ENCODE peak calls at places on chromosomes 4 and X, in four cellular contexts. C is GM12878, M is K562, W is HepG2. P is an unnamed sample.

GRCh38 chrX:46317158-46317557 is 228.1 kb downstream of the ZNF674 start:
- DNase-seq in C (no peak), M (no peak), W (no peak), P (no peak)

GRCh38 chrX:14027511-14028019 is 2.1 kb downstream of the GEMIN8 start:
- DNase-seq in C (peak), M (no peak), W (peak), P (no peak)

GRCh38 chr4:54282837-54283236 is 53.7 kb downstream of the PDGFRA start:
- DNase-seq in C (no peak), M (no peak), W (no peak), P (no peak)

GRCh38 chrX:109312757-109313156 is 169.1 kb downstream of the GUCY2F start:
- DNase-seq in C (no peak), M (no peak), W (no peak), P (no peak)

GRCh38 chr4:126630171-126630570 is 1002.6 kb upstream of the INTU start:
- DNase-seq in C (no peak), M (no peak), W (no peak), P (no peak)

GRCh38 chr4:122577808-122578781 is 42.8 kb downstream of the IL21 start:
- DNase-seq in C (no peak), M (peak), W (peak), P (no peak)

GRCh38 chr4:97912151-97912550 is 231.1 kb downstream of the STPG2 start:
- DNase-seq in C (no peak), M (no peak), W (no peak), P (no peak)

GRCh38 chr4:2076908-2077534 is 17.9 kb downstream of the NAT8L start:
- DNase-seq in C (no peak), M (no peak), W (peak), P (no peak)

GRCh38 chr4:98586634-98587354 is 71.6 kb downstream of the TSPAN5 start:
- DNase-seq in C (no peak), M (no peak), W (no peak), P (no peak)

GRCh38 chr4:40043786-40044185 is 12.9 kb upstream of the N4BP2 start:
- DNase-seq in C (no peak), M (no peak), W (no peak), P (no peak)

GRCh38 chr4:166078956-166079355 is 205.9 kb downstream of the TLL1 start:
- DNase-seq in C (no peak), M (no peak), W (no peak), P (no peak)

GRCh38 chr4:68463796-68464195 is 16.5 kb downstream of the TMPRSS11E start:
- DNase-seq in C (no peak), M (no peak), W (no peak), P (no peak)

GRCh38 chrX:120238947-120239346 is 11.7 kb upstream of the ZBTB33 start:
- DNase-seq in C (no peak), M (no peak), W (no peak), P (no peak)

GRCh38 chr4:150822407-150822806 is 192.7 kb downstream of the LRBA start:
- DNase-seq in C (no peak), M (no peak), W (no peak), P (no peak)

GRCh38 chr4:16026155-16026761 is 57.6 kb downstream of the PROM1 start:
- DNase-seq in C (peak), M (peak), W (peak), P (no peak)

GRCh38 chr4:39029752-39030694 is 2.2 kb downstream of the TMEM156 start:
- DNase-seq in C (peak), M (no peak), W (no peak), P (no peak)

GRCh38 chr4:185552254-185552653 is 16.9 kb upstream of the PDLIM3 start:
- DNase-seq in C (no peak), M (no peak), W (no peak), P (no peak)

GRCh38 chr4:142345909-142346308 is 500.2 kb downstream of the INPP4B start:
- DNase-seq in C (no peak), M (no peak), W (no peak), P (no peak)

GRCh38 chr4:93649828-93650227 is 178.7 kb upstream of the ATOH1 start:
- DNase-seq in C (no peak), M (no peak), W (no peak), P (peak)

GRCh38 chrX:131747173-131747572 is 203.3 kb downstream of the OR13H1 start:
- DNase-seq in C (peak), M (no peak), W (no peak), P (no peak)

GRCh38 chr4:78618426-78618825 is 66.9 kb downstream of the ANXA3 start:
- DNase-seq in C (no peak), M (no peak), W (no peak), P (no peak)

GRCh38 chr4:106222548-106222947 is 93.5 kb downstream of the TBCK start:
- DNase-seq in C (no peak), M (no peak), W (no peak), P (peak)

GRCh38 chrX:10329984-10330383 is 173.2 kb downstream of the CLCN4 start:
- DNase-seq in C (no peak), M (no peak), W (no peak), P (no peak)

GRCh38 chrX:27863813-27864212 is 56.0 kb downstream of the MAGEB10 start:
- DNase-seq in C (no peak), M (no peak), W (no peak), P (no peak)

GRCh38 chr4:105457997-105458396 is 15.9 kb downstream of the PPA2 start:
- DNase-seq in C (no peak), M (no peak), W (no peak), P (no peak)

GRCh38 chrX:93594780-93595179 is 78.6 kb downstream of the NAP1L3 start:
- DNase-seq in C (no peak), M (no peak), W (no peak), P (no peak)

GRCh38 chrX:53717205-53717604 is 30.7 kb upstream of the HUWE1 start:
- DNase-seq in C (peak), M (no peak), W (no peak), P (no peak)

GRCh38 chrX:103254171-103254824 is 657 bp downstream of the TCEAL8 start:
- DNase-seq in C (peak), M (peak), W (peak), P (peak)

GRCh38 chr4:170400346-170400745 is 310.6 kb upstream of the AADAT start:
- DNase-seq in C (no peak), M (no peak), W (no peak), P (no peak)

GRCh38 chr4:1405636-1406415 is 416 bp downstream of the NKX1-1 start:
- DNase-seq in C (no peak), M (no peak), W (no peak), P (no peak)

GRCh38 chr4:185810746-185811508 is 1.1 kb downstream of the SORBS2 start:
- DNase-seq in C (no peak), M (no peak), W (peak), P (no peak)

GRCh38 chrX:91434351-91435168 is at the start of gene PABPC5:
- DNase-seq in C (no peak), M (no peak), W (no peak), P (peak)

GRCh38 chrX:1026263-1027015 is 186.0 kb downstream of the CRLF2 start:
- DNase-seq in C (peak), M (no peak), W (no peak), P (no peak)

GRCh38 chr4:152515678-152516077 is 20.2 kb downstream of the FBXW7 start:
- DNase-seq in C (no peak), M (peak), W (no peak), P (no peak)

GRCh38 chr4:4433941-4434340 is 47.0 kb downstream of the NSG1 start:
- DNase-seq in C (no peak), M (no peak), W (no peak), P (no peak)

GRCh38 chr4:86117781-86118302 is 242.0 kb downstream of the MAPK10 start:
- DNase-seq in C (no peak), M (no peak), W (no peak), P (no peak)

GRCh38 chr4:140893939-140894338 is 137.8 kb upstream of the TBC1D9 start:
- DNase-seq in C (no peak), M (no peak), W (no peak), P (no peak)

GRCh38 chr4:110193822-110194761 is 4.3 kb downstream of the ELOVL6 start:
- DNase-seq in C (peak), M (peak), W (peak), P (no peak)

GRCh38 chrX:68431836-68432235 is 1.5 kb downstream of the OPHN1 start:
- DNase-seq in C (no peak), M (no peak), W (no peak), P (no peak)
- H3K4me3 ChIP-seq in C (no peak), M (no peak), W (no peak), P (no peak)

GRCh38 chr4:148248824-148249223 is 193.4 kb downstream of the NR3C2 start:
- DNase-seq in C (no peak), M (no peak), W (no peak), P (no peak)
- TF ChIP-seq ZNF274 in C (no peak), M (no peak), W (no peak), P (no peak)

DNA sequence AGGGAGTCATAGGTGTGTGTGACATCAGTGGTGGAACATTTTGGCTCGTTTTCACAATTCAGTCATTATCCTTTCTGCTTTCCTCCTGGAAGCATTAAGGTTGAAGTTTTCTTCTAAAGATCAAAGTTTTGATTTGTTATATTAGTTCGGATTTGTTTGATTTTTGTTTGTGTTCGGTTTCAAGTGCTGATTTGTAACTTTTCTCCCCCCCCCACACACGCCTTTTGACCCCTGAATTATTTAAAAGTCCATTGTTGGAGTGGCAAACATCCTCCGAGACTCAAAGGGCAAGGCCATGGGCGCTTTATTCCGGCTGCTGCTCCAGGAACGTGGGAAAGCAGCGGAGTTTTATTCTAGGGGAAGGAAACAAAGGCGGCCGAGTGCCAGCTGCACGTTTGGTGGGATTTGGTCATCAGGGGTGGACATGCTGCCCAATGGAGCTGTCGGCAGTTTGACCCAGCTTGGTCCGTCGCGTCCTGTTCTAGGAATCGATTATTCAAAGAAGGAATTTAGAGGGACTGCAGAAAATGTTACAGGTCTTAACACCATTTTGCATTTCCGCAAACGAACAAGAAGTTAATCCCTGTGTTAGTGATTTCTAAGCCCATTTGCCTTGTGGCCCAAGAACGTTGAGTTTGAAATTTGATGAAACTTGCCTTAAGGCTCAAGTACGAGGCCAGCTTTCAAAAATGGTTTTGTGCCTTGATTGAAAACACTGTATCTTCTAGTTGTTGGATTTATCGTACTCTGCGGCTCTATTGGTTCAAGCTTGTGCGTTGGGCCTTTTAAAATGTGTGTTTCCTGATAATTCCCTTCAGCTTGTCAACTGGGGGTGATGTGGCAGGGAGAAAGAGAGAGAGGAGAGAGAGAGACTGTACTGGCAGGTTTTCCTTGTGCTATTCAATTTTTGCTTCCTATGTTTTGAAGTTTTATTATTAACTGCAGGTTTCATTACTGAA is 567 bp upstream of the ZNF41 start:
- DNase-seq in C (no peak), M (no peak), W (peak), P (no peak)
- H3K4me3 ChIP-seq in C (peak), M (peak), W (peak), P (peak)

GRCh38 chrX:71236858-71237257 is 13.8 kb downstream of the GJB1 start:
- DNase-seq in C (no peak), M (no peak), W (no peak), P (no peak)
- TF ChIP-seq ZNF274 in C (no peak), M (no peak), W (no peak), P (no peak)

GRCh38 chrX:122783918-122784317 is 400.2 kb upstream of the GRIA3 start:
- DNase-seq in C (no peak), M (no peak), W (no peak), P (no peak)
- H3K4me3 ChIP-seq in C (no peak), M (no peak), W (no peak), P (no peak)

GRCh38 chr4:10704050-10704810 is 19.7 kb upstream of the CLNK start:
- DNase-seq in C (no peak), M (no peak), W (no peak), P (no peak)
- TF ChIP-seq ZNF274 in C (no peak), M (no peak), W (no peak), P (no peak)

GRCh38 chr4:24078347-24078962 is 188.6 kb upstream of the PPARGC1A start:
- DNase-seq in C (no peak), M (no peak), W (no peak), P (no peak)
- H3K4me3 ChIP-seq in C (no peak), M (no peak), W (no peak), P (no peak)

P was measured in NT2/D1.